ENCODE peak calls at places on chromosomes 6 and 20, in ten cellular contexts. V is neural crest cell; R is naive B cell; F is mucosa of descending colon; T is Right ventricle myocardium superior; N is activated CD4-positive, alpha-beta T cell treated with anti-CD3 and anti-CD28 coated beads, Interleukin-2, amount 50 U/mL, for 4 hours; D is HEK293T; C is left cardiac atrium; M is ovary; P is fibroblast of lung. H is an unnamed sample.

GRCh38 chr6:110664933-110665332 is 150.3 kb downstream of the CDK19 start:
- DNase-seq in C (no peak), F (no peak), P (peak; percentile 36), R (peak; percentile 31), T (no peak), N (no peak), D (no peak), M (no peak), V (no peak), H (no peak)

GRCh38 chr20:46070215-46070910 is 19.4 kb downstream of the NCOA5 start:
- DNase-seq in R (no peak), N (no peak), F (no peak), P (peak; percentile 40), D (no peak), V (no peak), M (no peak), C (no peak), T (no peak), H (no peak)

GRCh38 chr6:137163732-137164318 is 9.6 kb downstream of the IL22RA2 start:
- DNase-seq in N (no peak), P (no peak), T (no peak), C (no peak), V (no peak), F (no peak), D (no peak), M (no peak), R (no peak), H (no peak)

GRCh38 chr20:57047281-57048026 is 219.0 kb downstream of the BMP7 start:
- DNase-seq in P (no peak), T (no peak), R (no peak), N (no peak), F (peak; percentile 39), M (no peak), V (no peak), D (peak; percentile 36), C (no peak), H (no peak)

GRCh38 chr6:77926198-77926752 is 273.4 kb downstream of the MEI4 start:
- DNase-seq in M (no peak), T (no peak), V (no peak), D (no peak), F (no peak), P (no peak), C (no peak), N (no peak), R (no peak), H (no peak)

GRCh38 chr6:164014716-164015484 is 600.4 kb downstream of the QKI start:
- DNase-seq in M (no peak), T (no peak), F (no peak), P (no peak), N (no peak), C (no peak), V (no peak), D (no peak), R (no peak), H (no peak)

GRCh38 chr6:156794963-156795362 is 17.8 kb downstream of the ARID1B start:
- DNase-seq in V (no peak), T (no peak), F (no peak), N (peak; percentile 11), C (no peak), R (peak; percentile 21), M (no peak), D (no peak), P (no peak), H (no peak)

GRCh38 chr6:144782634-144783033 is 497.5 kb downstream of the UTRN start:
- DNase-seq in M (no peak), F (no peak), P (no peak), D (no peak), T (no peak), V (no peak), R (no peak), N (no peak), C (no peak), H (no peak)

GRCh38 chr6:51753635-51754034 is 333.8 kb downstream of the PKHD1 start:
- DNase-seq in C (peak; percentile 20), V (peak; percentile 45), P (no peak), M (no peak), N (no peak), T (peak; percentile 60), D (peak; percentile 46), F (peak; percentile 29), R (no peak), H (no peak)

GRCh38 chr6:134436281-134436815 is 118.4 kb upstream of the SGK1 start:
- DNase-seq in T (no peak), M (peak; percentile 30), R (no peak), F (no peak), D (peak; percentile 64), C (peak; percentile 52), V (no peak), N (peak; percentile 70), P (peak; percentile 97), H (no peak)

GRCh38 chr6:83824388-83824801 is 28.8 kb upstream of the RIPPLY2 start:
- DNase-seq in F (no peak), V (no peak), M (no peak), P (no peak), C (no peak), T (no peak), N (no peak), D (no peak), R (no peak), H (no peak)

GRCh38 chr6:78483546-78483945 is 383.8 kb upstream of the IRAK1BP1 start:
- DNase-seq in D (no peak), N (no peak), P (no peak), V (no peak), R (no peak), T (no peak), F (no peak), C (no peak), M (no peak), H (no peak)

H was measured in effector memory CD8-positive, alpha-beta T cell.